ENCODE peak calls at places on chromosome 16, in four cellular contexts. Y is progenitor cell of endocrine pancreas, M is esophagus squamous epithelium, S is dorsolateral prefrontal cortex. H is an unnamed sample.

GRCh38 chr16:86669937-86670772 is 91.8 kb downstream of the FOXL1 start:
- DNase-seq in M (no peak), Y (no peak), S (no peak), H (no peak)

GRCh38 chr16:71826533-71827017 is 17.9 kb upstream of the AP1G1 start:
- DNase-seq in S (no peak), Y (no peak), M (no peak), H (no peak)

GRCh38 chr16:1615761-1616160 is 3.6 kb downstream of the CRAMP1 start:
- DNase-seq in Y (no peak), M (no peak), S (no peak), H (no peak)

GRCh38 chr16:50386139-50386538 is 17.4 kb upstream of the BRD7 start:
- DNase-seq in M (no peak), Y (no peak), S (no peak), H (no peak)

GRCh38 chr16:89121691-89122321 is 28.2 kb downstream of the ACSF3 start:
- DNase-seq in M (no peak), Y (no peak), S (no peak), H (no peak)

GRCh38 chr16:61900482-61900881 is 135.8 kb downstream of the CDH8 start:
- DNase-seq in S (no peak), M (no peak), Y (no peak), H (no peak)

GRCh38 chr16:50310308-50311133 is 44.2 kb downstream of the ADCY7 start:
- DNase-seq in S (no peak), Y (no peak), M (no peak), H (no peak)

GRCh38 chr16:31216552-31217530 is at the start of gene PYDC1:
- DNase-seq in M (no peak), S (no peak), Y (no peak), H (peak; percentile 26)

GRCh38 chr16:16012144-16012543 is 62.7 kb downstream of the ABCC1 start:
- DNase-seq in S (no peak), Y (no peak), M (no peak), H (no peak)

GRCh38 chr16:69709456-69710084 is 16.8 kb downstream of the NQO1 start:
- DNase-seq in M (no peak), S (no peak), Y (no peak), H (peak; percentile 19)

GRCh38 chr16:85613609-85614337 is 651 bp downstream of the GSE1 start:
- DNase-seq in M (no peak), S (no peak), Y (no peak), H (no peak)

GRCh38 chr16:9384141-9384540 is 292.7 kb downstream of the HAPSTR1 start:
- DNase-seq in S (no peak), M (no peak), Y (no peak), H (no peak)

GRCh38 chr16:21614896-21615295 is 15.5 kb downstream of the METTL9 start:
- DNase-seq in S (no peak), Y (no peak), M (no peak), H (no peak)

GRCh38 chr16:21625026-21625425 is 25.6 kb downstream of the METTL9 start:
- DNase-seq in Y (no peak), M (no peak), S (no peak), H (no peak)

GRCh38 chr16:21622545-21622944 is 23.2 kb downstream of the METTL9 start:
- DNase-seq in S (no peak), M (no peak), Y (no peak), H (no peak)

GRCh38 chr16:21618261-21618660 is 18.9 kb downstream of the METTL9 start:
- DNase-seq in M (no peak), Y (no peak), S (no peak), H (no peak)

DNA sequence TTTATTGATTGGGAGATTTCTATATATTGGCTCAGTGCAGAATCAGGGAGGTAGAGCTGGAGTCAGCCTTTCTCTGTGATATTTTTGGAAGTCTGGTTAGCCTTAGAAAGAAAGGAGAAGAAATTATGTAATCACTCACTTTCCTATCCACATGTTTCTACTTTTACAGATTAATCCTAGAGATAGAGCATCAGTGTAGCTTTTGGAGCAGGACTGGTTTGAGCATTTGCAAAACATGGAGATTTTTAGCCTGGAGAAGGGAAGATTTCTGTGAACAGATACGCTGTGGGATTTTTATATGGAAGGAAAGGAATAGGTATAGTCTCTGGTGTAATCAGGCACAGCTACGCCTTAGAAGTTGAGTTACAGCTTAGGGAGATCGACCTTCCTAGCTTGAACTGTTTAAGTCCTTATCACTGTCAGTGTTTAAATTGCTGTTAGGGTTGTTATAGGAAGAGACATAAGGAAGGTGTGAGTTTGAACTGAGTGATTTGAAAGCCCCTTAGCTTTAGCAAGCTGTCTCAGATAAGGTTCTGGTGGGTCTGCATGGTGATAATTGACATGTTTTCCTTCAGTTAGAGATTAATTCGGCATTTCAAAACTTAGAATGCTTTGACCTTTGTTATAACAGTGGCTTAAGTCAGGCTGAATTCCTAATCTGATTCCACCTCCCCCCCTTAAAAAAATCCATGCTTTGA is 20.5 kb downstream of the METTL9 start:
- DNase-seq in M (no peak), S (no peak), Y (no peak), H (no peak)
- TF ChIP-seq CTCF in M (no peak), S (no peak), Y (no peak), H (no peak)

GRCh38 chr16:67199011-67199807 is at the start of gene ELMO3:
- DNase-seq in Y (no peak), M (no peak), S (no peak), H (no peak)
- TF ChIP-seq CTCF in Y (peak; percentile 55), M (peak; percentile 38), S (no peak), H (no peak)

GRCh38 chr16:26957283-26957859 is 109.4 kb upstream of the C16orf82 start:
- DNase-seq in S (no peak), Y (no peak), M (no peak), H (no peak)

GRCh38 chr16:26959416-26960009 is 107.2 kb upstream of the C16orf82 start:
- DNase-seq in M (no peak), Y (no peak), S (no peak), H (no peak)

GRCh38 chr16:26961459-26961858 is 105.3 kb upstream of the C16orf82 start:
- DNase-seq in M (no peak), Y (no peak), S (no peak), H (no peak)

DNA sequence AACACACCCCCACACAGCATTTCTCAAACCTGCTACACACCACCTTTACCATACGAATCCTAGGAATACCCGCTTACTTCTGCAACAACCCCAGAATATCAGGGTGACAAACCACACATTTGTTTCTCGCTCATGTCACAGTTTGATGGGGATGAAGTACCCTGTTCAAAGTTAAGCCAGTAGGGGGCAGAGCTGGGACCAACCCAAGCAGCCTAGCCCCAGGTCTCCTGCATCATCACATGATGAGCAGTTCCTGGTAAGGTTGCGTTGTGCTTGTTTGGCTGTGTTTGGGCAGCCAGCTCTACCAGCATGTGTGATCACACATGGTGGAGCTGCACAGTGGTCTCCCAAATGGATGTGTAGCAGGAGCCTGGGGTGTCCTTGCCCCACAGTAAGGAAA is 103.6 kb upstream of the C16orf82 start:
- DNase-seq in S (no peak), M (no peak), Y (no peak), H (no peak)
- TF ChIP-seq CTCF in S (no peak), M (no peak), Y (peak; percentile 51), H (peak; percentile 39)

GRCh38 chr16:27242868-27243590 is 25.5 kb downstream of the NSMCE1 start:
- DNase-seq in M (no peak), Y (no peak), S (no peak), H (no peak)
- TF ChIP-seq CTCF in M (no peak), Y (no peak), S (no peak), H (no peak)

GRCh38 chr16:56643080-56643778 is 4.8 kb downstream of the MT1A start:
- DNase-seq in M (no peak), S (no peak), Y (no peak), H (no peak)
- TF ChIP-seq CTCF in M (peak; percentile 36), S (no peak), Y (peak; percentile 35), H (no peak)

GRCh38 chr16:81553814-81554675 is 109.4 kb downstream of the CMIP start:
- DNase-seq in M (no peak), Y (no peak), S (no peak), H (no peak)

GRCh38 chr16:81554993-81555392 is 110.4 kb downstream of the CMIP start:
- DNase-seq in M (no peak), Y (no peak), S (no peak), H (no peak)

GRCh38 chr16:81551821-81552304 is 107.3 kb downstream of the CMIP start:
- DNase-seq in M (no peak), S (no peak), Y (no peak), H (no peak)

GRCh38 chr16:81552743-81553079 is 108.1 kb downstream of the CMIP start:
- DNase-seq in M (no peak), Y (no peak), S (no peak), H (no peak)

DNA sequence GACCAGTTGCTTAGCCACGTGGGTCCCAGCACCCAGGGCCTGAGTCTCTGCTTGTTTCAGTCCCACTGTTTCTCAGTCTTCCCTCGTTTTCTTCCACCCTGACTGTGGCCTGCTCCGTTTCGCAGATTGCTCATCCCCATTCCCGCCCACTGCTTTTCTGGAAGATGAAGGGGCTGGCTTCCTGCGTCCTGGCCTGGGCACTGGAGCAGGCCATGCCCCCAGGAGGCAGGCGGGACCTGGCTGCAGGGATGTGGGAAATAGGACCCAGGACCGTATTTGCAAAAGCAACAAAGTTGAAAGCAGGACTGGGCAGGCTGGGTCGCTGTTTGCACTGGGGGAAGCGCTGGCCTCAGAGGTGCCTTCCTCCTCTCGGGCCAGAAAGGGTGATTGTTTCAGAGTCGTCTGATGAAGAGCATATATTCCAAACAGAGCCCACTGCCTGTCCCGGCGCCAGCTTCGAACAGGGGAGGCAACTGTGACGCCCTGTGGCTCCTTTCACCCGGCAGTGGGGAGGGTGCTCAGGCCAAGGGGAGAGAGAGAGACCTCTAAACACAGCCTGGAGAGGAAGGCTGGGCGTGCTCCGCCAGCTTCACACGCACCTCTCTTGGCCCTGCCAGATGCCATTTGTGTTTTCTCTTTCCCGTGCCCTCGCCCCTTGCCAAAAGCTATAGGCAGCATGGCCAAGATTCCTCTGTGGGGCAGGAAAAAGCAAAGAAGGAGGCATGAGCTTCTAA is 108.6 kb downstream of the CMIP start:
- DNase-seq in S (no peak), M (no peak), Y (no peak), H (no peak)
- TF ChIP-seq CTCF in S (no peak), M (no peak), Y (no peak), H (no peak)

H was measured in D721Med.